ENCODE peak calls at places on chromosomes 13 and 19, in seven cellular contexts. K, X, V, A, I, Q and P are unnamed samples.

GRCh38 chr13:113877149-113877990 is 13.5 kb upstream of the GAS6 start:
- DNase-seq in Q (no peak), I (no peak), X (no peak), K (no peak), A (no peak), V (no peak), P (no peak)

GRCh38 chr19:34508540-34508939 is 27.0 kb downstream of the WTIP start:
- DNase-seq in K (no peak), A (no peak), I (peak), V (no peak), Q (no peak), X (no peak), P (peak)

GRCh38 chr13:103351035-103351828 is 285.0 kb upstream of the SLC10A2 start:
- DNase-seq in K (no peak), A (no peak), X (no peak), I (peak), Q (no peak), V (no peak), P (no peak)

GRCh38 chr19:38093587-38093986 is 130.4 kb downstream of the DPF1 start:
- DNase-seq in I (no peak), V (no peak), A (no peak), K (no peak), Q (no peak), X (no peak), P (no peak)

GRCh38 chr19:13781547-13781946 is 7.3 kb downstream of the C19orf53 start:
- DNase-seq in K (no peak), Q (no peak), X (peak), I (peak), V (peak), A (no peak), P (peak)

GRCh38 chr19:7778081-7778480 is 15.0 kb downstream of the CLEC4M start:
- DNase-seq in V (no peak), I (no peak), Q (no peak), X (no peak), A (no peak), K (no peak), P (no peak)

GRCh38 chr19:33143897-33144405 is 12.0 kb downstream of the WDR88 start:
- DNase-seq in A (peak), I (peak), X (peak), Q (peak), V (peak), K (no peak), P (peak)

GRCh38 chr19:47110521-47111080 is 3.0 kb downstream of the ZC3H4 start:
- DNase-seq in X (peak), I (peak), Q (peak), V (no peak), K (no peak), A (peak), P (no peak)

GRCh38 chr19:6834433-6834832 is 52.9 kb upstream of the ADGRE1 start:
- DNase-seq in X (no peak), V (no peak), K (no peak), A (no peak), I (no peak), Q (no peak), P (no peak)

GRCh38 chr13:75222031-75222430 is 259.9 kb downstream of the TBC1D4 start:
- DNase-seq in K (no peak), X (no peak), V (no peak), A (no peak), I (peak), Q (no peak), P (no peak)